ENCODE peak calls at places on chromosomes 11 and 22, in four cellular contexts. T is HCT116, N is GM12878, A is HepG2. Y is an unnamed sample.

GRCh38 chr11:131037873-131038272 is 121.6 kb upstream of the SNX19 start:
- DNase-seq in T (no peak), N (no peak), A (no peak), Y (no peak)

GRCh38 chr11:8207080-8208000 is 38.5 kb upstream of the RIC3 start:
- DNase-seq in T (no peak), N (no peak), A (no peak), Y (no peak)

GRCh38 chr22:41899992-41900651 is 14.8 kb downstream of the SHISA8 start:
- DNase-seq in T (no peak), N (no peak), A (no peak), Y (no peak)

GRCh38 chr22:39216143-39216490 is 28.7 kb downstream of the PDGFB start:
- DNase-seq in T (no peak), N (no peak), A (no peak), Y (no peak)

GRCh38 chr11:73645972-73646631 is at the start of gene PLEKHB1:
- DNase-seq in T (no peak), N (no peak), A (no peak), Y (no peak)

GRCh38 chr11:124233376-124233775 is 7.5 kb upstream of the OR8G1 start:
- DNase-seq in T (no peak), N (no peak), A (no peak), Y (no peak)

GRCh38 chr11:65767406-65767805 is 13.4 kb downstream of the AP5B1 start:
- DNase-seq in T (no peak), N (no peak), A (no peak), Y (no peak)

GRCh38 chr22:39773976-39774539 is 119.5 kb downstream of the ENTHD1 start:
- DNase-seq in T (no peak), N (peak; percentile 73), A (no peak), Y (peak; percentile 58)

GRCh38 chr22:50469377-50470305 is 5.2 kb downstream of the SBF1 start:
- DNase-seq in T (peak; percentile 8), N (peak; percentile 87), A (no peak), Y (no peak)

GRCh38 chr11:36431429-36432092 is 78.5 kb downstream of the TRAF6 start:
- DNase-seq in T (peak; percentile 84), N (no peak), A (peak; percentile 39), Y (no peak)

GRCh38 chr11:64876226-64876750 is 2.1 kb downstream of the EHD1 start:
- DNase-seq in T (no peak), N (no peak), A (no peak), Y (no peak)

GRCh38 chr22:21887841-21888240 is 20.4 kb upstream of the MAPK1 start:
- DNase-seq in T (no peak), N (no peak), A (no peak), Y (no peak)

GRCh38 chr11:107014871-107015270 is 3.4 kb downstream of the GUCY1A2 start:
- DNase-seq in T (no peak), N (no peak), A (no peak), Y (no peak)

GRCh38 chr11:59182457-59183151 is 10.7 kb downstream of the DTX4 start:
- DNase-seq in T (no peak), N (no peak), A (peak; percentile 32), Y (no peak)

GRCh38 chr11:82924522-82925224 is 23.1 kb downstream of the DDIAS start:
- DNase-seq in T (no peak), N (no peak), A (no peak), Y (no peak)

GRCh38 chr11:107251298-107251697 is 206.3 kb downstream of the CWF19L2 start:
- DNase-seq in T (no peak), N (no peak), A (no peak), Y (no peak)

GRCh38 chr22:17807571-17808410 is 33.5 kb upstream of the BID start:
- DNase-seq in T (no peak), N (no peak), A (no peak), Y (no peak)

GRCh38 chr22:38843716-38844660 is at the start of gene NPTXR:
- DNase-seq in T (no peak), N (no peak), A (peak; percentile 30), Y (peak; percentile 65)

GRCh38 chr22:23070418-23071162 is at the start of gene GNAZ:
- DNase-seq in T (no peak), N (no peak), A (no peak), Y (no peak)
- TF ChIP-seq JUND in T (no peak), N (no peak), A (no peak), Y (no peak)

DNA sequence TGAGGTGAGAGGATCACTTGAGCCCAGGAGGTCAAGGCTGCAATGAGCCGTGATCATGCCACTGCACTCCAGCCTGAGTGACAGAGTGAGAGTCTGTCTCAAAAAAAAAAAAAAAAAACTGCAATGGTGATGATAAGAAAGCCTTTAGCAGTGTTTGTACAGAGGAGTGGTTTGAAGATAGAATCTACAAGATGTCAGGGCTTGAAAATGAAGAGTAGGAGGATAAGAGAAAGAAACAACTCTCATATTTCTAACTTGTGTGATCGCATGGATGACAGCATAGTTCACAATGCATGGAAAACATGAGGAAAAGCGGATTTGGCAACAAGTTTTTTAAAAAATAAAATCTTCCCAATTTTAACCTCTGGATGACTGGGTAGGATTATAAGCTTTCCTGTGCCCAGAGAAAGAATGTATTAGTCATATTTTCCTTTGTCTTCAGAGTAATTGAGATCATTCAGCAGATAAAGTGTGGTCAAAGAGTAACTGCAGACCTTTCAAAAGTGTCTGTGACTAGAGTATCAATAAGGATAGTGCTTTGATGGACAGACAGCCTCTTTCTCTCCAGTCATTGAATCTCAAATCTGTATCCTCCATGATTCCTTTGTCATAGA is 328.1 kb downstream of the CASP12 start:
- DNase-seq in T (no peak), N (no peak), A (no peak), Y (no peak)
- TF ChIP-seq JUND in T (no peak), N (no peak), A (no peak), Y (no peak)

GRCh38 chr11:128876133-128876650 is 9.1 kb upstream of the KCNJ1 start:
- DNase-seq in T (no peak), N (no peak), A (no peak), Y (no peak)

GRCh38 chr11:128871165-128871564 is 4.1 kb upstream of the KCNJ1 start:
- DNase-seq in T (no peak), N (no peak), A (no peak), Y (no peak)

GRCh38 chr11:128872094-128872493 is 5.0 kb upstream of the KCNJ1 start:
- DNase-seq in T (no peak), N (no peak), A (no peak), Y (no peak)

GRCh38 chr11:128872594-128872993 is 5.5 kb upstream of the KCNJ1 start:
- DNase-seq in T (no peak), N (no peak), A (no peak), Y (no peak)

DNA sequence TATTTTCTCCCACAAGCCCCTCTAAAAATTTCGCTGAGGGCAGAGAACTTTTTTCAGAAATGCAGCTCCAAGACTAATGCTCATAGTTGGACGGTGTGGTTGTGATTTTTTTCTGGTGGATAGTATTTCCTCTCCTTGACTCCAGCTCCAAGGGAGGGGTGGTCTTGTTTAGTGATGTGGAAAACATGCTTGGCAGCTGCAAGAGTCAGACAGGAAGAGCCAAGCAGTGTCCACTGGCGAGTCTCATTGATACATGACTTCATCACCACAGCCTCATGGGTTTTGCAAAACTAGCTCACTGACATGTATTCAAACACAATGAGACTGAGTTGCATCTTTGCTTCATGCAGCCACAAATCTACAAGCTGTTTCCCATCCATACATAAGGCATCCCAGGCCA is 7.3 kb upstream of the KCNJ1 start:
- DNase-seq in T (no peak), N (no peak), A (no peak), Y (no peak)
- TF ChIP-seq JUND in T (no peak), N (no peak), A (no peak), Y (no peak)

GRCh38 chr11:125494987-125495725 is 909 bp downstream of the FEZ1 start:
- DNase-seq in T (no peak), N (no peak), A (no peak), Y (no peak)

GRCh38 chr11:125496465-125496817 is 376 bp upstream of the FEZ1 start:
- DNase-seq in T (no peak), N (no peak), A (no peak), Y (no peak)

GRCh38 chr11:125498521-125498920 is 2.5 kb upstream of the FEZ1 start:
- DNase-seq in T (no peak), N (no peak), A (no peak), Y (no peak)

GRCh38 chr11:125494033-125494364 is 2.1 kb downstream of the FEZ1 start:
- DNase-seq in T (no peak), N (no peak), A (no peak), Y (no peak)

DNA sequence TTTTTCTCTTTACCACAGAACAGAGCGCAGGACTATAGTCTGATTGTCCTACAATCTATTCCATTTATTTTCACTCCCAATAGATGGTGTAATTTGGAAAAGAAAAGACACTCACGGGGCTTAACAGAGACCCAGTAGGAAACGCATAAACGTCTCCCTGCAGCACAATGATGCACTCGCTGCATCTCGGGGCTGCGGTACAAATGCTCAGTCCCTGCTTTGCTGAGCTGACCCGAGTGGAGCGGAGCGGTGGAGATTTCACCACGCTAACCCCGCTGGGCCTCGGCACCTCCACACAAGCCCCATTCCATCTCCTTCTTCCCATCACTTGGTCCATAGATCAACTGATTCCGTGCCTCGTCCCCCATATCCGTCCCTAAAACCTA is 1.5 kb downstream of the FEZ1 start:
- DNase-seq in T (no peak), N (no peak), A (no peak), Y (no peak)
- TF ChIP-seq JUND in T (no peak), N (no peak), A (no peak), Y (no peak)

GRCh38 chr11:111452146-111452545 is 60.0 kb downstream of the BTG4 start:
- DNase-seq in T (no peak), N (no peak), A (no peak), Y (no peak)
- TF ChIP-seq JUND in T (no peak), N (no peak), A (no peak), Y (no peak)

DNA sequence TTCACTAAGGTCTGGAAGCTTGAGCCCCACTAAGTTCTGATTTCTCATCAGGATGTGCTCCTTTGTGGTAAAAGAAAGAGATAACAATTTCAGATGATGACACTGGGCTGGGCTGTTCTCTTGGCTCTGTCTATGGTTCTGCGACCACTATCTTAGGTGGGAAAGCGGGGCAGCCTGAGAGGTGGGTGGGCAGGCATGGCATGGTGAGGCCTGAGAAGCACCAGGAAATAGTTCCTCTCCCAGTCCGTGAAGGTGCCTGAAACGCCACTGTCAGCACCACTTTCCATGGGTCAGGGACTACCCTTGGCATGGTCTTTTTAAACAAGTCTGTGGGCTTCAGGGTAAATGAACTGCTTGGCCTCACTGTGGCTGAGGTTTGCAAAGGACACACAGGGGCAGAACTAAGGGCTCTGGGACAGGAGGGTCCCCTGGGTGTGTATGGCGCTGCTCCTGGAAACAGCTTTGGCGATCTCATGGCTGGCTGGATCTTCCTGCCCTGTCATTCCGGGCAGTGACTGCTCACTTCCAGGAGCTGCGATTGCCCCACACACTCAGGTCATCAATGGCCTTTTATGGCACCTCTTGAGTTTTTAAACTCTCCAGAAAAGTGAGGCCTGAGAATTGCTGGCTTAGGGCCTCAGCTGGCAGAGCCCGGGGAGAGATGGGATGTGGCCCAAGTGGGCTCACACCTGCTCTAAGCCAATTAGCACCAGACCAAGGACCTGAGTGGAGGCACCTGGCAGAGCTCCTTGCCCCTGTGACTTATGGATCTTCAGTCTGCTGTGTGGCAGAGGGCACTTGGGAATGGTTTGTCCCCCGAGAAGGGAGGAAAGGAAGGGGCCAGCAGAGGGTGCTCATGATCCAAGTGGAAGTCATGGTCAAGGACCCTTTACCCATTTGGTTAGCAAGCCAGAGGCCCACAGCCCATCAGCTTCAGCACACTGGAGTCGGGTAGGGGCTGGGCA is 55.6 kb upstream of the LYVE1 start:
- DNase-seq in T (peak; percentile 43), N (no peak), A (peak; percentile 37), Y (peak; percentile 44)
- TF ChIP-seq JUND in T (no peak), N (no peak), A (no peak), Y (no peak)

Y was measured in T47D.